ENCODE peak calls at places on chromosomes 13 and 19, in ten cellular contexts. One of them, this sample, is unnamed.
A peak's percentile ranks its signal among the peaks of the same experiment; 100 is the strongest.

GRCh38 chr19:46928951-46929350 is 68.2 kb downstream of the ARHGAP35 start:
- DNase-seq in dorsolateral prefrontal cortex: no peak
- DNase-seq in lung: no peak
- DNase-seq in GM13977: no peak
- DNase-seq in stomach: no peak
- DNase-seq in neural crest cell: no peak
- DNase-seq in epithelial cell of esophagus: no peak
- DNase-seq in fibroblast of lung: no peak
- DNase-seq in nephron progenitor cell: no peak
- DNase-seq in AG04450: no peak
- DNase-seq in this sample: no peak

GRCh38 chr19:48624791-48625723 is 5.8 kb downstream of the SPHK2 start:
- DNase-seq in GM13977: no peak
- DNase-seq in stomach: no peak
- DNase-seq in fibroblast of lung: no peak
- DNase-seq in AG04450: no peak
- DNase-seq in epithelial cell of esophagus: no peak
- DNase-seq in dorsolateral prefrontal cortex: no peak
- DNase-seq in lung: no peak
- DNase-seq in neural crest cell: no peak
- DNase-seq in nephron progenitor cell: no peak
- DNase-seq in this sample: peak; percentile 34

GRCh38 chr13:100646030-100646673 is 28.4 kb downstream of the TMTC4 start:
- DNase-seq in GM13977: no peak
- DNase-seq in fibroblast of lung: peak; percentile 25
- DNase-seq in neural crest cell: peak; percentile 17
- DNase-seq in lung: no peak
- DNase-seq in nephron progenitor cell: peak; percentile 30
- DNase-seq in AG04450: no peak
- DNase-seq in epithelial cell of esophagus: peak; percentile 47
- DNase-seq in stomach: peak; percentile 36
- DNase-seq in dorsolateral prefrontal cortex: peak; percentile 76
- DNase-seq in this sample: peak; percentile 90

GRCh38 chr19:48991823-48992570 is 1.1 kb downstream of the GYS1 start:
- DNase-seq in epithelial cell of esophagus: peak; percentile 89
- DNase-seq in stomach: peak; percentile 65
- DNase-seq in fibroblast of lung: peak; percentile 81
- DNase-seq in lung: peak; percentile 63
- DNase-seq in AG04450: peak; percentile 62
- DNase-seq in neural crest cell: no peak
- DNase-seq in nephron progenitor cell: no peak
- DNase-seq in dorsolateral prefrontal cortex: no peak
- DNase-seq in GM13977: peak; percentile 69
- DNase-seq in this sample: peak; percentile 64

GRCh38 chr13:32737111-32737571 is 150.9 kb downstream of the PDS5B start:
- DNase-seq in AG04450: no peak
- DNase-seq in lung: no peak
- DNase-seq in epithelial cell of esophagus: no peak
- DNase-seq in nephron progenitor cell: no peak
- DNase-seq in GM13977: peak; percentile 29
- DNase-seq in neural crest cell: no peak
- DNase-seq in fibroblast of lung: peak; percentile 30
- DNase-seq in dorsolateral prefrontal cortex: no peak
- DNase-seq in stomach: no peak
- DNase-seq in this sample: no peak

GRCh38 chr19:19230505-19230904 is 18.7 kb downstream of the NCAN start:
- DNase-seq in AG04450: no peak
- DNase-seq in dorsolateral prefrontal cortex: no peak
- DNase-seq in epithelial cell of esophagus: no peak
- DNase-seq in lung: no peak
- DNase-seq in GM13977: no peak
- DNase-seq in stomach: no peak
- DNase-seq in fibroblast of lung: no peak
- DNase-seq in nephron progenitor cell: no peak
- DNase-seq in neural crest cell: no peak
- DNase-seq in this sample: no peak

GRCh38 chr19:5665781-5666513 is 14.4 kb downstream of the MICOS13 start:
- DNase-seq in epithelial cell of esophagus: peak; percentile 31
- DNase-seq in nephron progenitor cell: no peak
- DNase-seq in GM13977: peak; percentile 52
- DNase-seq in fibroblast of lung: peak; percentile 60
- DNase-seq in lung: no peak
- DNase-seq in neural crest cell: no peak
- DNase-seq in dorsolateral prefrontal cortex: no peak
- DNase-seq in stomach: no peak
- DNase-seq in AG04450: peak; percentile 41
- DNase-seq in this sample: no peak

GRCh38 chr13:99442273-99442895 is 58.9 kb upstream of the TM9SF2 start:
- DNase-seq in lung: no peak
- DNase-seq in stomach: peak; percentile 52
- DNase-seq in epithelial cell of esophagus: peak; percentile 61
- DNase-seq in neural crest cell: peak; percentile 53
- DNase-seq in dorsolateral prefrontal cortex: no peak
- DNase-seq in nephron progenitor cell: peak; percentile 47
- DNase-seq in GM13977: no peak
- DNase-seq in AG04450: no peak
- DNase-seq in fibroblast of lung: peak; percentile 62
- DNase-seq in this sample: peak; percentile 23

GRCh38 chr13:45807520-45808099 is 43.9 kb downstream of the SIAH3 start:
- DNase-seq in GM13977: peak; percentile 60
- DNase-seq in AG04450: no peak
- DNase-seq in stomach: peak; percentile 33
- DNase-seq in lung: no peak
- DNase-seq in fibroblast of lung: peak; percentile 62
- DNase-seq in dorsolateral prefrontal cortex: no peak
- DNase-seq in epithelial cell of esophagus: peak; percentile 81
- DNase-seq in nephron progenitor cell: no peak
- DNase-seq in neural crest cell: peak; percentile 14
- DNase-seq in this sample: peak; percentile 62

GRCh38 chr13:31476753-31477152 is 262.6 kb upstream of the RXFP2 start:
- DNase-seq in epithelial cell of esophagus: no peak
- DNase-seq in AG04450: no peak
- DNase-seq in stomach: no peak
- DNase-seq in dorsolateral prefrontal cortex: no peak
- DNase-seq in fibroblast of lung: peak; percentile 28
- DNase-seq in neural crest cell: no peak
- DNase-seq in GM13977: no peak
- DNase-seq in lung: no peak
- DNase-seq in nephron progenitor cell: no peak
- DNase-seq in this sample: no peak

GRCh38 chr13:74575729-74576125 is 441.5 kb upstream of the KLF12 start:
- DNase-seq in stomach: peak; percentile 50
- DNase-seq in neural crest cell: peak; percentile 63
- DNase-seq in lung: peak; percentile 35
- DNase-seq in dorsolateral prefrontal cortex: peak; percentile 74
- DNase-seq in GM13977: no peak
- DNase-seq in epithelial cell of esophagus: peak; percentile 47
- DNase-seq in AG04450: no peak
- DNase-seq in nephron progenitor cell: peak; percentile 77
- DNase-seq in fibroblast of lung: peak; percentile 68
- DNase-seq in this sample: peak; percentile 29

GRCh38 chr19:41926028-41926860 is 2.0 kb downstream of the ERFL start:
- DNase-seq in epithelial cell of esophagus: no peak
- DNase-seq in neural crest cell: no peak
- DNase-seq in GM13977: no peak
- DNase-seq in fibroblast of lung: no peak
- DNase-seq in stomach: no peak
- DNase-seq in dorsolateral prefrontal cortex: no peak
- DNase-seq in AG04450: no peak
- DNase-seq in nephron progenitor cell: no peak
- DNase-seq in lung: no peak
- DNase-seq in this sample: no peak

GRCh38 chr19:28705008-28705407 is 507.9 kb downstream of the UQCRFS1 start:
- DNase-seq in neural crest cell: no peak
- DNase-seq in AG04450: peak; percentile 21
- DNase-seq in stomach: no peak
- DNase-seq in lung: no peak
- DNase-seq in nephron progenitor cell: no peak
- DNase-seq in fibroblast of lung: peak; percentile 75
- DNase-seq in GM13977: no peak
- DNase-seq in dorsolateral prefrontal cortex: no peak
- DNase-seq in epithelial cell of esophagus: peak; percentile 65
- DNase-seq in this sample: no peak

GRCh38 chr13:72144625-72145024 is 277.6 kb upstream of the DACH1 start:
- DNase-seq in epithelial cell of esophagus: peak; percentile 26
- DNase-seq in stomach: no peak
- DNase-seq in GM13977: no peak
- DNase-seq in dorsolateral prefrontal cortex: no peak
- DNase-seq in fibroblast of lung: no peak
- DNase-seq in AG04450: no peak
- DNase-seq in lung: no peak
- DNase-seq in neural crest cell: no peak
- DNase-seq in nephron progenitor cell: no peak
- DNase-seq in this sample: no peak

GRCh38 chr13:44142911-44143665 is 230.5 kb upstream of the SERP2 start:
- DNase-seq in lung: no peak
- DNase-seq in AG04450: no peak
- DNase-seq in stomach: no peak
- DNase-seq in fibroblast of lung: no peak
- DNase-seq in dorsolateral prefrontal cortex: no peak
- DNase-seq in neural crest cell: no peak
- DNase-seq in nephron progenitor cell: no peak
- DNase-seq in GM13977: no peak
- DNase-seq in epithelial cell of esophagus: peak; percentile 87
- DNase-seq in this sample: no peak

GRCh38 chr19:18871543-18871942 is 24.4 kb downstream of the CERS1 start:
- DNase-seq in AG04450: no peak
- DNase-seq in dorsolateral prefrontal cortex: no peak
- DNase-seq in neural crest cell: no peak
- DNase-seq in epithelial cell of esophagus: no peak
- DNase-seq in lung: no peak
- DNase-seq in GM13977: no peak
- DNase-seq in nephron progenitor cell: no peak
- DNase-seq in fibroblast of lung: no peak
- DNase-seq in stomach: no peak
- DNase-seq in this sample: no peak

GRCh38 chr19:56760842-56761241 is 79.7 kb downstream of the PEG3 start:
- DNase-seq in GM13977: no peak
- DNase-seq in fibroblast of lung: no peak
- DNase-seq in lung: no peak
- DNase-seq in dorsolateral prefrontal cortex: no peak
- DNase-seq in nephron progenitor cell: no peak
- DNase-seq in stomach: no peak
- DNase-seq in epithelial cell of esophagus: no peak
- DNase-seq in neural crest cell: no peak
- DNase-seq in AG04450: no peak
- DNase-seq in this sample: no peak

GRCh38 chr13:30577381-30577780 is 40.3 kb upstream of the USPL1 start:
- DNase-seq in AG04450: peak; percentile 59
- DNase-seq in GM13977: peak; percentile 40
- DNase-seq in epithelial cell of esophagus: peak; percentile 93
- DNase-seq in lung: no peak
- DNase-seq in neural crest cell: no peak
- DNase-seq in dorsolateral prefrontal cortex: no peak
- DNase-seq in nephron progenitor cell: no peak
- DNase-seq in fibroblast of lung: peak; percentile 83
- DNase-seq in stomach: no peak
- DNase-seq in this sample: no peak

GRCh38 chr19:23686622-23687423 is at the start of gene ZNF675:
- DNase-seq in fibroblast of lung: peak; percentile 90
- DNase-seq in dorsolateral prefrontal cortex: peak; percentile 93
- DNase-seq in epithelial cell of esophagus: peak; percentile 95
- DNase-seq in lung: peak; percentile 94
- DNase-seq in GM13977: peak; percentile 76
- DNase-seq in stomach: peak; percentile 93
- DNase-seq in nephron progenitor cell: peak; percentile 86
- DNase-seq in neural crest cell: peak; percentile 76
- DNase-seq in AG04450: peak; percentile 68
- DNase-seq in this sample: peak; percentile 96
- TF ChIP-seq CTCF in fibroblast of lung: no peak
- TF ChIP-seq CTCF in dorsolateral prefrontal cortex: peak; percentile 21
- TF ChIP-seq CTCF in epithelial cell of esophagus: no peak
- TF ChIP-seq CTCF in lung: no peak
- TF ChIP-seq CTCF in GM13977: no peak
- TF ChIP-seq CTCF in stomach: no peak
- TF ChIP-seq CTCF in nephron progenitor cell: no peak
- TF ChIP-seq CTCF in neural crest cell: peak; percentile 33
- TF ChIP-seq CTCF in AG04450: peak; percentile 5
- TF ChIP-seq CTCF in this sample: no peak

GRCh38 chr13:41029629-41030028 is 10.5 kb upstream of the ELF1 start:
- DNase-seq in stomach: no peak
- DNase-seq in lung: no peak
- DNase-seq in epithelial cell of esophagus: no peak
- DNase-seq in dorsolateral prefrontal cortex: no peak
- DNase-seq in AG04450: no peak
- DNase-seq in nephron progenitor cell: no peak
- DNase-seq in GM13977: no peak
- DNase-seq in fibroblast of lung: no peak
- DNase-seq in neural crest cell: no peak
- DNase-seq in this sample: no peak
- TF ChIP-seq CTCF in stomach: no peak
- TF ChIP-seq CTCF in lung: no peak
- TF ChIP-seq CTCF in epithelial cell of esophagus: no peak
- TF ChIP-seq CTCF in dorsolateral prefrontal cortex: no peak
- TF ChIP-seq CTCF in AG04450: no peak
- TF ChIP-seq CTCF in nephron progenitor cell: no peak
- TF ChIP-seq CTCF in GM13977: no peak
- TF ChIP-seq CTCF in fibroblast of lung: no peak
- TF ChIP-seq CTCF in neural crest cell: no peak
- TF ChIP-seq CTCF in this sample: no peak

DNA sequence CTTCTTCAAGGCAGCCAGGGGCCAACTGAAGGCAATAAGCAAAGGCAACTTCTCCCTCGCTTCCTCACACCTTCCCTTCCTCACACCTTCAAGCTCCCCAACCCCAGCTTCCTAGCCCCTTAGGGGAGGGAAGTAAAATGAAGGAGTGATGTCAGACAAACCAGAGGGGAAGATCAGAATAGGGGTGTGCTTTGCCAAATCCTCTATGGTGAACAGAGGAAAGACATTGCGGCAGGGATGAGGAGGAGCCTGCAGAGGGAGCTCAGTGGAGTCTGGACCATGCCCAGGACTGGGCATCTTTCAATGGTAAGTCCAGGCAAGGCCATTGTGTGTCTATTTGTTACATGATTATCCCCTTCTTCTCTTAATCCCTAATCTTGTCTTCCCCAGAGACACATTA is 164.0 kb downstream of the TSHZ3 start:
- DNase-seq in lung: peak; percentile 14
- DNase-seq in AG04450: no peak
- DNase-seq in GM13977: no peak
- DNase-seq in epithelial cell of esophagus: no peak
- DNase-seq in fibroblast of lung: no peak
- DNase-seq in stomach: no peak
- DNase-seq in nephron progenitor cell: no peak
- DNase-seq in neural crest cell: no peak
- DNase-seq in dorsolateral prefrontal cortex: no peak
- DNase-seq in this sample: no peak
- TF ChIP-seq CTCF in lung: no peak
- TF ChIP-seq CTCF in AG04450: no peak
- TF ChIP-seq CTCF in GM13977: no peak
- TF ChIP-seq CTCF in epithelial cell of esophagus: no peak
- TF ChIP-seq CTCF in fibroblast of lung: no peak
- TF ChIP-seq CTCF in stomach: no peak
- TF ChIP-seq CTCF in nephron progenitor cell: no peak
- TF ChIP-seq CTCF in neural crest cell: no peak
- TF ChIP-seq CTCF in dorsolateral prefrontal cortex: no peak
- TF ChIP-seq CTCF in this sample: no peak

DNA sequence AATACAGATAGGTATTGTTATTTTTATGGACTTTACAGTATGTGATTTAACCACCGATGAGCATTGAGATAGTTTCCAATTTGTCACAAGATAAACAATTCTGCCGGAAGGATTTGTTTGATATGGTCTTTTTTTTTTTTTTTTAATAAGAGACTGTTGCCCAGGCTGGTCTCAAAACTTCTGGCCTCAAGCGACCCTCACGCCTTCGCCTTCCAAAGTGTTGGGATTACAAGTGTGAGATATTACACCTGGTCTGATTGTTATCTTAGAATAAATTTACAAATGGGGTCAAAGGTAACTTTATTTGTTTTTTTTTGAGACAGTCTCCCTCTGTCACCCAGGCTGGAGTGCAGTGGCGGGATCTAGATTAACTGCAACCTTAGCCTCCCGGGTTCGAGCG is 1.2 kb downstream of the GARRE1 start:
- DNase-seq in dorsolateral prefrontal cortex: no peak
- DNase-seq in AG04450: no peak
- DNase-seq in neural crest cell: no peak
- DNase-seq in epithelial cell of esophagus: no peak
- DNase-seq in fibroblast of lung: no peak
- DNase-seq in nephron progenitor cell: no peak
- DNase-seq in stomach: no peak
- DNase-seq in GM13977: no peak
- DNase-seq in lung: no peak
- DNase-seq in this sample: no peak
- TF ChIP-seq CTCF in dorsolateral prefrontal cortex: no peak
- TF ChIP-seq CTCF in AG04450: no peak
- TF ChIP-seq CTCF in neural crest cell: no peak
- TF ChIP-seq CTCF in epithelial cell of esophagus: no peak
- TF ChIP-seq CTCF in fibroblast of lung: no peak
- TF ChIP-seq CTCF in nephron progenitor cell: no peak
- TF ChIP-seq CTCF in stomach: no peak
- TF ChIP-seq CTCF in GM13977: no peak
- TF ChIP-seq CTCF in lung: no peak
- TF ChIP-seq CTCF in this sample: no peak